ENCODE peak calls at places on chromosome 6, in nine cellular contexts. One of them, this sample, is unnamed.
A peak's percentile ranks its signal among the peaks of the same experiment; 100 is the strongest.

GRCh38 chr6:52519618-52520017 is 57.2 kb downstream of the TRAM2 start:
- DNase-seq in CD4-positive, alpha-beta T cell: no peak
- DNase-seq in ovary: no peak
- DNase-seq in nephron progenitor cell: no peak
- DNase-seq in T-helper 1 cell: no peak
- DNase-seq in GM12891: no peak
- DNase-seq in ACHN: no peak
- DNase-seq in RWPE1: no peak
- DNase-seq in globus pallidus: no peak
- DNase-seq in this sample: no peak

GRCh38 chr6:36067374-36068011 is 39.9 kb downstream of the MAPK14 start:
- DNase-seq in nephron progenitor cell: no peak
- DNase-seq in T-helper 1 cell: no peak
- DNase-seq in CD4-positive, alpha-beta T cell: no peak
- DNase-seq in RWPE1: no peak
- DNase-seq in GM12891: no peak
- DNase-seq in ACHN: no peak
- DNase-seq in ovary: no peak
- DNase-seq in globus pallidus: no peak
- DNase-seq in this sample: no peak

GRCh38 chr6:83879746-83880145 is 20.3 kb downstream of the CYB5R4 start:
- DNase-seq in nephron progenitor cell: no peak
- DNase-seq in ACHN: no peak
- DNase-seq in RWPE1: peak; percentile 16
- DNase-seq in globus pallidus: no peak
- DNase-seq in GM12891: no peak
- DNase-seq in CD4-positive, alpha-beta T cell: no peak
- DNase-seq in ovary: no peak
- DNase-seq in T-helper 1 cell: no peak
- DNase-seq in this sample: no peak

GRCh38 chr6:130771741-130772140 is 55.5 kb upstream of the SMLR1 start:
- DNase-seq in globus pallidus: no peak
- DNase-seq in GM12891: no peak
- DNase-seq in ovary: no peak
- DNase-seq in RWPE1: no peak
- DNase-seq in CD4-positive, alpha-beta T cell: no peak
- DNase-seq in T-helper 1 cell: no peak
- DNase-seq in ACHN: no peak
- DNase-seq in nephron progenitor cell: no peak
- DNase-seq in this sample: no peak

GRCh38 chr6:56677559-56677958 is 34.9 kb upstream of the DST start:
- DNase-seq in ovary: no peak
- DNase-seq in ACHN: no peak
- DNase-seq in RWPE1: no peak
- DNase-seq in nephron progenitor cell: no peak
- DNase-seq in CD4-positive, alpha-beta T cell: no peak
- DNase-seq in T-helper 1 cell: no peak
- DNase-seq in globus pallidus: no peak
- DNase-seq in GM12891: no peak
- DNase-seq in this sample: no peak

GRCh38 chr6:25476126-25476525 is 175.9 kb upstream of the SCGN start:
- DNase-seq in CD4-positive, alpha-beta T cell: no peak
- DNase-seq in nephron progenitor cell: no peak
- DNase-seq in T-helper 1 cell: no peak
- DNase-seq in globus pallidus: no peak
- DNase-seq in ACHN: peak; percentile 51
- DNase-seq in ovary: no peak
- DNase-seq in GM12891: no peak
- DNase-seq in RWPE1: peak; percentile 8
- DNase-seq in this sample: no peak

GRCh38 chr6:125097186-125097585 is 56.4 kb upstream of the TPD52L1 start:
- DNase-seq in ovary: no peak
- DNase-seq in T-helper 1 cell: no peak
- DNase-seq in nephron progenitor cell: no peak
- DNase-seq in ACHN: no peak
- DNase-seq in globus pallidus: peak; percentile 73
- DNase-seq in CD4-positive, alpha-beta T cell: no peak
- DNase-seq in RWPE1: no peak
- DNase-seq in GM12891: no peak
- DNase-seq in this sample: no peak

GRCh38 chr6:75171581-75172360 is 34.1 kb downstream of the COL12A1 start:
- DNase-seq in RWPE1: no peak
- DNase-seq in globus pallidus: no peak
- DNase-seq in ovary: no peak
- DNase-seq in CD4-positive, alpha-beta T cell: no peak
- DNase-seq in nephron progenitor cell: no peak
- DNase-seq in ACHN: no peak
- DNase-seq in T-helper 1 cell: no peak
- DNase-seq in GM12891: no peak
- DNase-seq in this sample: no peak

GRCh38 chr6:11241793-11242201 is 9.3 kb upstream of the NEDD9 start:
- DNase-seq in ACHN: no peak
- DNase-seq in T-helper 1 cell: no peak
- DNase-seq in CD4-positive, alpha-beta T cell: no peak
- DNase-seq in GM12891: no peak
- DNase-seq in globus pallidus: peak; percentile 65
- DNase-seq in nephron progenitor cell: peak; percentile 67
- DNase-seq in RWPE1: no peak
- DNase-seq in ovary: peak; percentile 90
- DNase-seq in this sample: no peak

GRCh38 chr6:47690209-47690608 is 8.2 kb upstream of the ADGRF4 start:
- DNase-seq in RWPE1: no peak
- DNase-seq in T-helper 1 cell: no peak
- DNase-seq in globus pallidus: no peak
- DNase-seq in CD4-positive, alpha-beta T cell: no peak
- DNase-seq in GM12891: no peak
- DNase-seq in ovary: no peak
- DNase-seq in nephron progenitor cell: no peak
- DNase-seq in ACHN: no peak
- DNase-seq in this sample: no peak

GRCh38 chr6:62102387-62102786 is 183.6 kb downstream of the KHDRBS2 start:
- DNase-seq in CD4-positive, alpha-beta T cell: no peak
- DNase-seq in globus pallidus: no peak
- DNase-seq in ovary: no peak
- DNase-seq in nephron progenitor cell: no peak
- DNase-seq in GM12891: no peak
- DNase-seq in RWPE1: no peak
- DNase-seq in ACHN: no peak
- DNase-seq in T-helper 1 cell: no peak
- DNase-seq in this sample: no peak

GRCh38 chr6:157514659-157515496 is 133.9 kb downstream of the ZDHHC14 start:
- DNase-seq in globus pallidus: no peak
- DNase-seq in CD4-positive, alpha-beta T cell: no peak
- DNase-seq in nephron progenitor cell: no peak
- DNase-seq in GM12891: no peak
- DNase-seq in ovary: no peak
- DNase-seq in ACHN: peak; percentile 64
- DNase-seq in RWPE1: peak; percentile 67
- DNase-seq in T-helper 1 cell: no peak
- DNase-seq in this sample: no peak

GRCh38 chr6:70547313-70547712 is 19.4 kb upstream of the SDHAF4 start:
- DNase-seq in GM12891: no peak
- DNase-seq in RWPE1: no peak
- DNase-seq in globus pallidus: peak; percentile 35
- DNase-seq in CD4-positive, alpha-beta T cell: no peak
- DNase-seq in ovary: no peak
- DNase-seq in ACHN: peak; percentile 24
- DNase-seq in T-helper 1 cell: no peak
- DNase-seq in nephron progenitor cell: no peak
- DNase-seq in this sample: no peak

GRCh38 chr6:41422156-41422555 is 86.7 kb downstream of the NCR2 start:
- DNase-seq in T-helper 1 cell: no peak
- DNase-seq in nephron progenitor cell: no peak
- DNase-seq in RWPE1: no peak
- DNase-seq in GM12891: no peak
- DNase-seq in globus pallidus: no peak
- DNase-seq in ACHN: no peak
- DNase-seq in ovary: no peak
- DNase-seq in CD4-positive, alpha-beta T cell: no peak
- DNase-seq in this sample: no peak

GRCh38 chr6:26205161-26205624 is 118.0 kb downstream of the HFE start:
- DNase-seq in GM12891: no peak
- DNase-seq in ovary: peak; percentile 85
- DNase-seq in T-helper 1 cell: peak; percentile 77
- DNase-seq in nephron progenitor cell: peak; percentile 67
- DNase-seq in RWPE1: peak; percentile 79
- DNase-seq in globus pallidus: peak; percentile 70
- DNase-seq in CD4-positive, alpha-beta T cell: peak; percentile 68
- DNase-seq in ACHN: peak; percentile 89
- DNase-seq in this sample: no peak

GRCh38 chr6:36851149-36851614 is 11.9 kb upstream of the CPNE5 start:
- DNase-seq in RWPE1: peak; percentile 51
- DNase-seq in CD4-positive, alpha-beta T cell: peak; percentile 19
- DNase-seq in ovary: no peak
- DNase-seq in GM12891: no peak
- DNase-seq in ACHN: peak; percentile 54
- DNase-seq in globus pallidus: peak; percentile 76
- DNase-seq in T-helper 1 cell: peak; percentile 15
- DNase-seq in nephron progenitor cell: peak; percentile 43
- DNase-seq in this sample: no peak

GRCh38 chr6:101013612-101014195 is 132.6 kb upstream of the ASCC3 start:
- DNase-seq in globus pallidus: no peak
- DNase-seq in CD4-positive, alpha-beta T cell: no peak
- DNase-seq in ovary: no peak
- DNase-seq in RWPE1: no peak
- DNase-seq in GM12891: no peak
- DNase-seq in ACHN: no peak
- DNase-seq in nephron progenitor cell: no peak
- DNase-seq in T-helper 1 cell: no peak
- DNase-seq in this sample: no peak

GRCh38 chr6:5781966-5782556 is 224.7 kb downstream of the NRN1 start:
- DNase-seq in nephron progenitor cell: no peak
- DNase-seq in ACHN: no peak
- DNase-seq in RWPE1: no peak
- DNase-seq in globus pallidus: no peak
- DNase-seq in CD4-positive, alpha-beta T cell: no peak
- DNase-seq in GM12891: no peak
- DNase-seq in T-helper 1 cell: no peak
- DNase-seq in ovary: no peak
- DNase-seq in this sample: no peak

GRCh38 chr6:158783851-158784250 is 35.3 kb downstream of the EZR start:
- DNase-seq in T-helper 1 cell: no peak
- DNase-seq in globus pallidus: no peak
- DNase-seq in CD4-positive, alpha-beta T cell: no peak
- DNase-seq in ACHN: no peak
- DNase-seq in nephron progenitor cell: no peak
- DNase-seq in RWPE1: no peak
- DNase-seq in ovary: no peak
- DNase-seq in GM12891: no peak
- DNase-seq in this sample: no peak

GRCh38 chr6:122007366-122007765 is 392.1 kb upstream of the HSF2 start:
- DNase-seq in RWPE1: no peak
- DNase-seq in GM12891: no peak
- DNase-seq in nephron progenitor cell: no peak
- DNase-seq in ovary: no peak
- DNase-seq in T-helper 1 cell: no peak
- DNase-seq in CD4-positive, alpha-beta T cell: no peak
- DNase-seq in ACHN: no peak
- DNase-seq in globus pallidus: no peak
- DNase-seq in this sample: no peak

GRCh38 chr6:72216222-72217106 is 330.1 kb downstream of the RIMS1 start:
- DNase-seq in T-helper 1 cell: no peak
- DNase-seq in ovary: no peak
- DNase-seq in ACHN: no peak
- DNase-seq in GM12891: no peak
- DNase-seq in globus pallidus: no peak
- DNase-seq in CD4-positive, alpha-beta T cell: no peak
- DNase-seq in nephron progenitor cell: no peak
- DNase-seq in RWPE1: no peak
- DNase-seq in this sample: no peak

GRCh38 chr6:50211582-50211981 is 161.9 kb upstream of the DEFB112 start:
- DNase-seq in GM12891: no peak
- DNase-seq in ovary: no peak
- DNase-seq in globus pallidus: no peak
- DNase-seq in RWPE1: no peak
- DNase-seq in T-helper 1 cell: no peak
- DNase-seq in nephron progenitor cell: no peak
- DNase-seq in CD4-positive, alpha-beta T cell: no peak
- DNase-seq in ACHN: no peak
- DNase-seq in this sample: no peak

GRCh38 chr6:37019065-37019450 is 13.6 kb downstream of the FGD2 start:
- DNase-seq in globus pallidus: no peak
- DNase-seq in ovary: no peak
- DNase-seq in CD4-positive, alpha-beta T cell: no peak
- DNase-seq in ACHN: peak; percentile 22
- DNase-seq in GM12891: no peak
- DNase-seq in T-helper 1 cell: no peak
- DNase-seq in nephron progenitor cell: no peak
- DNase-seq in RWPE1: peak; percentile 64
- DNase-seq in this sample: no peak

GRCh38 chr6:115612796-115613479 is 447.8 kb downstream of the FRK start:
- DNase-seq in RWPE1: no peak
- DNase-seq in ACHN: no peak
- DNase-seq in globus pallidus: no peak
- DNase-seq in nephron progenitor cell: no peak
- DNase-seq in GM12891: no peak
- DNase-seq in T-helper 1 cell: no peak
- DNase-seq in ovary: no peak
- DNase-seq in CD4-positive, alpha-beta T cell: no peak
- DNase-seq in this sample: no peak

GRCh38 chr6:91435630-91436029 is 848.8 kb upstream of the MAP3K7 start:
- DNase-seq in T-helper 1 cell: no peak
- DNase-seq in ACHN: no peak
- DNase-seq in CD4-positive, alpha-beta T cell: no peak
- DNase-seq in nephron progenitor cell: no peak
- DNase-seq in GM12891: no peak
- DNase-seq in RWPE1: no peak
- DNase-seq in ovary: no peak
- DNase-seq in globus pallidus: no peak
- DNase-seq in this sample: no peak

GRCh38 chr6:133286765-133287164 is 45.6 kb downstream of the EYA4 start:
- DNase-seq in ovary: no peak
- DNase-seq in globus pallidus: peak; percentile 18
- DNase-seq in CD4-positive, alpha-beta T cell: no peak
- DNase-seq in GM12891: no peak
- DNase-seq in RWPE1: no peak
- DNase-seq in ACHN: peak; percentile 13
- DNase-seq in T-helper 1 cell: no peak
- DNase-seq in nephron progenitor cell: no peak
- DNase-seq in this sample: no peak

GRCh38 chr6:106163966-106164877 is 78.1 kb downstream of the PRDM1 start:
- DNase-seq in GM12891: no peak
- DNase-seq in T-helper 1 cell: no peak
- DNase-seq in RWPE1: no peak
- DNase-seq in ACHN: no peak
- DNase-seq in nephron progenitor cell: no peak
- DNase-seq in globus pallidus: peak; percentile 43
- DNase-seq in CD4-positive, alpha-beta T cell: no peak
- DNase-seq in ovary: no peak
- DNase-seq in this sample: peak; percentile 51

This sample was measured in GM18507.